ENCODE peak calls at places on chromosomes 1 and 21, in four cellular contexts. One of them, this sample, is unnamed.

GRCh38 chr21:33815153-33815707 is 100.4 kb downstream of the ATP5PO start:
- DNase-seq in stimulated activated CD8-positive, alpha-beta memory T cell treated with anti-CD3 and anti-CD28 coated beads, Interleukin-4, amount 100 ng/mL, for 24 hours: no peak
- DNase-seq in BE2C: no peak
- DNase-seq in NCI-H1694 treated with DMSO at 0.1 percent for 48 hours: no peak
- DNase-seq in this sample: no peak

GRCh38 chr1:20099533-20099932 is 19.8 kb downstream of the PLA2G2D start:
- DNase-seq in stimulated activated CD8-positive, alpha-beta memory T cell treated with anti-CD3 and anti-CD28 coated beads, Interleukin-4, amount 100 ng/mL, for 24 hours: no peak
- DNase-seq in BE2C: no peak
- DNase-seq in NCI-H1694 treated with DMSO at 0.1 percent for 48 hours: no peak
- DNase-seq in this sample: no peak

GRCh38 chr1:93078935-93079654 is at the start of gene MTF2:
- DNase-seq in stimulated activated CD8-positive, alpha-beta memory T cell treated with anti-CD3 and anti-CD28 coated beads, Interleukin-4, amount 100 ng/mL, for 24 hours: peak
- DNase-seq in BE2C: peak
- DNase-seq in NCI-H1694 treated with DMSO at 0.1 percent for 48 hours: peak
- DNase-seq in this sample: peak

GRCh38 chr1:200038645-200038986 is 11.1 kb downstream of the NR5A2 start:
- DNase-seq in stimulated activated CD8-positive, alpha-beta memory T cell treated with anti-CD3 and anti-CD28 coated beads, Interleukin-4, amount 100 ng/mL, for 24 hours: no peak
- DNase-seq in BE2C: no peak
- DNase-seq in NCI-H1694 treated with DMSO at 0.1 percent for 48 hours: no peak
- DNase-seq in this sample: no peak

GRCh38 chr21:22993822-22994574 is 1995.8 kb downstream of the NCAM2 start:
- DNase-seq in stimulated activated CD8-positive, alpha-beta memory T cell treated with anti-CD3 and anti-CD28 coated beads, Interleukin-4, amount 100 ng/mL, for 24 hours: no peak
- DNase-seq in BE2C: peak
- DNase-seq in NCI-H1694 treated with DMSO at 0.1 percent for 48 hours: no peak
- DNase-seq in this sample: no peak

GRCh38 chr1:12001249-12001917 is 17.9 kb upstream of the MIIP start:
- DNase-seq in stimulated activated CD8-positive, alpha-beta memory T cell treated with anti-CD3 and anti-CD28 coated beads, Interleukin-4, amount 100 ng/mL, for 24 hours: peak
- DNase-seq in BE2C: peak
- DNase-seq in NCI-H1694 treated with DMSO at 0.1 percent for 48 hours: no peak
- DNase-seq in this sample: no peak

GRCh38 chr1:160503087-160503486 is 20.0 kb downstream of the SLAMF6 start:
- DNase-seq in stimulated activated CD8-positive, alpha-beta memory T cell treated with anti-CD3 and anti-CD28 coated beads, Interleukin-4, amount 100 ng/mL, for 24 hours: no peak
- DNase-seq in BE2C: no peak
- DNase-seq in NCI-H1694 treated with DMSO at 0.1 percent for 48 hours: no peak
- DNase-seq in this sample: no peak

GRCh38 chr1:10717296-10718082 is 79.0 kb downstream of the CASZ1 start:
- DNase-seq in stimulated activated CD8-positive, alpha-beta memory T cell treated with anti-CD3 and anti-CD28 coated beads, Interleukin-4, amount 100 ng/mL, for 24 hours: no peak
- DNase-seq in BE2C: no peak
- DNase-seq in NCI-H1694 treated with DMSO at 0.1 percent for 48 hours: no peak
- DNase-seq in this sample: no peak

GRCh38 chr1:222552882-222553281 is 5.0 kb upstream of the HHIPL2 start:
- DNase-seq in stimulated activated CD8-positive, alpha-beta memory T cell treated with anti-CD3 and anti-CD28 coated beads, Interleukin-4, amount 100 ng/mL, for 24 hours: no peak
- DNase-seq in BE2C: no peak
- DNase-seq in NCI-H1694 treated with DMSO at 0.1 percent for 48 hours: no peak
- DNase-seq in this sample: no peak

GRCh38 chr1:151509350-151510019 is 1.7 kb upstream of the CGN start:
- DNase-seq in stimulated activated CD8-positive, alpha-beta memory T cell treated with anti-CD3 and anti-CD28 coated beads, Interleukin-4, amount 100 ng/mL, for 24 hours: no peak
- DNase-seq in BE2C: no peak
- DNase-seq in NCI-H1694 treated with DMSO at 0.1 percent for 48 hours: no peak
- DNase-seq in this sample: no peak

GRCh38 chr1:156053770-156054499 is at the start of gene UBQLN4:
- DNase-seq in stimulated activated CD8-positive, alpha-beta memory T cell treated with anti-CD3 and anti-CD28 coated beads, Interleukin-4, amount 100 ng/mL, for 24 hours: peak
- DNase-seq in BE2C: peak
- DNase-seq in NCI-H1694 treated with DMSO at 0.1 percent for 48 hours: peak
- DNase-seq in this sample: peak

GRCh38 chr1:21567241-21568005 is 58.2 kb downstream of the ALPL start:
- DNase-seq in stimulated activated CD8-positive, alpha-beta memory T cell treated with anti-CD3 and anti-CD28 coated beads, Interleukin-4, amount 100 ng/mL, for 24 hours: no peak
- DNase-seq in BE2C: no peak
- DNase-seq in NCI-H1694 treated with DMSO at 0.1 percent for 48 hours: no peak
- DNase-seq in this sample: no peak

GRCh38 chr1:156926175-156926574 is 5.7 kb downstream of the LRRC71 start:
- DNase-seq in stimulated activated CD8-positive, alpha-beta memory T cell treated with anti-CD3 and anti-CD28 coated beads, Interleukin-4, amount 100 ng/mL, for 24 hours: peak
- DNase-seq in BE2C: peak
- DNase-seq in NCI-H1694 treated with DMSO at 0.1 percent for 48 hours: no peak
- DNase-seq in this sample: no peak

GRCh38 chr1:35929730-35930592 is 944 bp upstream of the AGO3 start:
- DNase-seq in stimulated activated CD8-positive, alpha-beta memory T cell treated with anti-CD3 and anti-CD28 coated beads, Interleukin-4, amount 100 ng/mL, for 24 hours: peak
- DNase-seq in BE2C: peak
- DNase-seq in NCI-H1694 treated with DMSO at 0.1 percent for 48 hours: no peak
- DNase-seq in this sample: peak

GRCh38 chr21:46483300-46484295 is 24.9 kb downstream of the DIP2A start:
- DNase-seq in stimulated activated CD8-positive, alpha-beta memory T cell treated with anti-CD3 and anti-CD28 coated beads, Interleukin-4, amount 100 ng/mL, for 24 hours: no peak
- DNase-seq in BE2C: no peak
- DNase-seq in NCI-H1694 treated with DMSO at 0.1 percent for 48 hours: no peak
- DNase-seq in this sample: no peak

GRCh38 chr1:68291763-68292384 is 59.6 kb upstream of the WLS start:
- DNase-seq in stimulated activated CD8-positive, alpha-beta memory T cell treated with anti-CD3 and anti-CD28 coated beads, Interleukin-4, amount 100 ng/mL, for 24 hours: no peak
- DNase-seq in BE2C: no peak
- DNase-seq in NCI-H1694 treated with DMSO at 0.1 percent for 48 hours: no peak
- DNase-seq in this sample: no peak

GRCh38 chr1:32742956-32743355 is 40.4 kb upstream of the SYNC start:
- DNase-seq in stimulated activated CD8-positive, alpha-beta memory T cell treated with anti-CD3 and anti-CD28 coated beads, Interleukin-4, amount 100 ng/mL, for 24 hours: no peak
- DNase-seq in BE2C: no peak
- DNase-seq in NCI-H1694 treated with DMSO at 0.1 percent for 48 hours: no peak
- DNase-seq in this sample: no peak

GRCh38 chr1:219542828-219543518 is 69.9 kb downstream of the ZC3H11B start:
- DNase-seq in stimulated activated CD8-positive, alpha-beta memory T cell treated with anti-CD3 and anti-CD28 coated beads, Interleukin-4, amount 100 ng/mL, for 24 hours: no peak
- DNase-seq in BE2C: no peak
- DNase-seq in NCI-H1694 treated with DMSO at 0.1 percent for 48 hours: no peak
- DNase-seq in this sample: no peak

GRCh38 chr1:19623523-19623922 is 20.6 kb upstream of the NBL1 start:
- DNase-seq in stimulated activated CD8-positive, alpha-beta memory T cell treated with anti-CD3 and anti-CD28 coated beads, Interleukin-4, amount 100 ng/mL, for 24 hours: no peak
- DNase-seq in BE2C: no peak
- DNase-seq in NCI-H1694 treated with DMSO at 0.1 percent for 48 hours: no peak
- DNase-seq in this sample: no peak

GRCh38 chr1:58888776-58889341 is 105.0 kb upstream of the JUN start:
- DNase-seq in stimulated activated CD8-positive, alpha-beta memory T cell treated with anti-CD3 and anti-CD28 coated beads, Interleukin-4, amount 100 ng/mL, for 24 hours: no peak
- DNase-seq in BE2C: no peak
- DNase-seq in NCI-H1694 treated with DMSO at 0.1 percent for 48 hours: no peak
- DNase-seq in this sample: no peak

GRCh38 chr1:246677842-246678241 is 46.4 kb upstream of the SCCPDH start:
- DNase-seq in stimulated activated CD8-positive, alpha-beta memory T cell treated with anti-CD3 and anti-CD28 coated beads, Interleukin-4, amount 100 ng/mL, for 24 hours: no peak
- DNase-seq in BE2C: no peak
- DNase-seq in NCI-H1694 treated with DMSO at 0.1 percent for 48 hours: no peak
- DNase-seq in this sample: no peak

GRCh38 chr1:243742814-243743213 is 107.2 kb downstream of the AKT3 start:
- DNase-seq in stimulated activated CD8-positive, alpha-beta memory T cell treated with anti-CD3 and anti-CD28 coated beads, Interleukin-4, amount 100 ng/mL, for 24 hours: no peak
- DNase-seq in BE2C: no peak
- DNase-seq in NCI-H1694 treated with DMSO at 0.1 percent for 48 hours: no peak
- DNase-seq in this sample: no peak

GRCh38 chr1:225447001-225447615 is 19.3 kb upstream of the LBR start:
- DNase-seq in stimulated activated CD8-positive, alpha-beta memory T cell treated with anti-CD3 and anti-CD28 coated beads, Interleukin-4, amount 100 ng/mL, for 24 hours: no peak
- DNase-seq in BE2C: no peak
- DNase-seq in NCI-H1694 treated with DMSO at 0.1 percent for 48 hours: no peak
- DNase-seq in this sample: no peak

GRCh38 chr21:45607021-45607921 is 36.3 kb upstream of the PCBP3 start:
- DNase-seq in stimulated activated CD8-positive, alpha-beta memory T cell treated with anti-CD3 and anti-CD28 coated beads, Interleukin-4, amount 100 ng/mL, for 24 hours: no peak
- DNase-seq in BE2C: no peak
- DNase-seq in NCI-H1694 treated with DMSO at 0.1 percent for 48 hours: no peak
- DNase-seq in this sample: no peak

GRCh38 chr21:29155118-29155932 is 24.9 kb downstream of the MAP3K7CL start:
- DNase-seq in stimulated activated CD8-positive, alpha-beta memory T cell treated with anti-CD3 and anti-CD28 coated beads, Interleukin-4, amount 100 ng/mL, for 24 hours: no peak
- DNase-seq in BE2C: no peak
- DNase-seq in NCI-H1694 treated with DMSO at 0.1 percent for 48 hours: no peak
- DNase-seq in this sample: no peak

GRCh38 chr1:166322470-166322869 is 155.7 kb upstream of the FAM78B start:
- DNase-seq in stimulated activated CD8-positive, alpha-beta memory T cell treated with anti-CD3 and anti-CD28 coated beads, Interleukin-4, amount 100 ng/mL, for 24 hours: no peak
- DNase-seq in BE2C: no peak
- DNase-seq in NCI-H1694 treated with DMSO at 0.1 percent for 48 hours: no peak
- DNase-seq in this sample: no peak

GRCh38 chr21:42508371-42508770 is 5.3 kb upstream of the SLC37A1 start:
- DNase-seq in stimulated activated CD8-positive, alpha-beta memory T cell treated with anti-CD3 and anti-CD28 coated beads, Interleukin-4, amount 100 ng/mL, for 24 hours: no peak
- DNase-seq in BE2C: no peak
- DNase-seq in NCI-H1694 treated with DMSO at 0.1 percent for 48 hours: no peak
- DNase-seq in this sample: no peak

GRCh38 chr1:73092383-73092782 is 810.0 kb upstream of the NEGR1 start:
- DNase-seq in stimulated activated CD8-positive, alpha-beta memory T cell treated with anti-CD3 and anti-CD28 coated beads, Interleukin-4, amount 100 ng/mL, for 24 hours: no peak
- DNase-seq in BE2C: no peak
- DNase-seq in NCI-H1694 treated with DMSO at 0.1 percent for 48 hours: no peak
- DNase-seq in this sample: no peak

GRCh38 chr1:22861764-22862440 is 110.8 kb downstream of the LACTBL1 start:
- DNase-seq in stimulated activated CD8-positive, alpha-beta memory T cell treated with anti-CD3 and anti-CD28 coated beads, Interleukin-4, amount 100 ng/mL, for 24 hours: no peak
- DNase-seq in BE2C: peak
- DNase-seq in NCI-H1694 treated with DMSO at 0.1 percent for 48 hours: no peak
- DNase-seq in this sample: no peak

GRCh38 chr1:156114919-156115513 is 505 bp downstream of the LMNA start:
- DNase-seq in stimulated activated CD8-positive, alpha-beta memory T cell treated with anti-CD3 and anti-CD28 coated beads, Interleukin-4, amount 100 ng/mL, for 24 hours: no peak
- DNase-seq in BE2C: peak
- DNase-seq in NCI-H1694 treated with DMSO at 0.1 percent for 48 hours: no peak
- DNase-seq in this sample: no peak

GRCh38 chr1:7722670-7723012 is 48.5 kb upstream of the VAMP3 start:
- DNase-seq in stimulated activated CD8-positive, alpha-beta memory T cell treated with anti-CD3 and anti-CD28 coated beads, Interleukin-4, amount 100 ng/mL, for 24 hours: no peak
- DNase-seq in BE2C: no peak
- DNase-seq in NCI-H1694 treated with DMSO at 0.1 percent for 48 hours: no peak
- DNase-seq in this sample: no peak

GRCh38 chr1:245645406-245645805 is 490.6 kb downstream of the KIF26B start:
- DNase-seq in stimulated activated CD8-positive, alpha-beta memory T cell treated with anti-CD3 and anti-CD28 coated beads, Interleukin-4, amount 100 ng/mL, for 24 hours: no peak
- DNase-seq in BE2C: no peak
- DNase-seq in NCI-H1694 treated with DMSO at 0.1 percent for 48 hours: no peak
- DNase-seq in this sample: no peak

GRCh38 chr1:236685917-236686814 is at the start of gene ACTN2:
- DNase-seq in stimulated activated CD8-positive, alpha-beta memory T cell treated with anti-CD3 and anti-CD28 coated beads, Interleukin-4, amount 100 ng/mL, for 24 hours: peak
- DNase-seq in BE2C: peak
- DNase-seq in NCI-H1694 treated with DMSO at 0.1 percent for 48 hours: no peak
- DNase-seq in this sample: peak

GRCh38 chr1:167059045-167059728 is 31.0 kb downstream of the GPA33 start:
- DNase-seq in stimulated activated CD8-positive, alpha-beta memory T cell treated with anti-CD3 and anti-CD28 coated beads, Interleukin-4, amount 100 ng/mL, for 24 hours: peak
- DNase-seq in BE2C: peak
- DNase-seq in NCI-H1694 treated with DMSO at 0.1 percent for 48 hours: peak
- DNase-seq in this sample: peak

GRCh38 chr21:43950481-43950880 is 61.6 kb upstream of the TRAPPC10 start:
- DNase-seq in stimulated activated CD8-positive, alpha-beta memory T cell treated with anti-CD3 and anti-CD28 coated beads, Interleukin-4, amount 100 ng/mL, for 24 hours: no peak
- DNase-seq in BE2C: no peak
- DNase-seq in NCI-H1694 treated with DMSO at 0.1 percent for 48 hours: no peak
- DNase-seq in this sample: no peak

GRCh38 chr1:17909634-17910033 is 154.5 kb downstream of the ACTL8 start:
- DNase-seq in stimulated activated CD8-positive, alpha-beta memory T cell treated with anti-CD3 and anti-CD28 coated beads, Interleukin-4, amount 100 ng/mL, for 24 hours: no peak
- DNase-seq in BE2C: peak
- DNase-seq in NCI-H1694 treated with DMSO at 0.1 percent for 48 hours: no peak
- DNase-seq in this sample: no peak

GRCh38 chr1:206797534-206798383 is 25.5 kb upstream of the IL10 start:
- DNase-seq in stimulated activated CD8-positive, alpha-beta memory T cell treated with anti-CD3 and anti-CD28 coated beads, Interleukin-4, amount 100 ng/mL, for 24 hours: no peak
- DNase-seq in BE2C: peak
- DNase-seq in NCI-H1694 treated with DMSO at 0.1 percent for 48 hours: no peak
- DNase-seq in this sample: no peak

GRCh38 chr1:67748630-67749029 is 63.6 kb downstream of the GADD45A start:
- DNase-seq in stimulated activated CD8-positive, alpha-beta memory T cell treated with anti-CD3 and anti-CD28 coated beads, Interleukin-4, amount 100 ng/mL, for 24 hours: no peak
- DNase-seq in BE2C: no peak
- DNase-seq in NCI-H1694 treated with DMSO at 0.1 percent for 48 hours: no peak
- DNase-seq in this sample: no peak